ENCODE peak calls at places on chromosomes 6 and 20, in nine cellular contexts. W is bronchial epithelial cell, X is fibroblast of mammary gland, M is colonic mucosa, S is mucosa of descending colon, U is A673, E is HFF-Myc, J is brain microvascular endothelial cell, A is astrocyte of the spinal cord. O is an unnamed sample.

GRCh38 chr6:13251242-13251641 is 77.1 kb downstream of the TBC1D7 start:
- DNase-seq in W (no peak), X (no peak), M (no peak), S (no peak), U (no peak), E (no peak), J (no peak), A (no peak), O (no peak)

GRCh38 chr6:112770341-112770740 is 423.2 kb downstream of the RFPL4B start:
- DNase-seq in W (no peak), X (no peak), M (no peak), S (no peak), U (no peak), E (no peak), J (no peak), A (no peak), O (no peak)

GRCh38 chr6:19472168-19472567 is 365.0 kb upstream of the ID4 start:
- DNase-seq in W (peak; percentile 99), X (peak; percentile 90), M (no peak), S (no peak), U (peak; percentile 21), E (peak; percentile 4), J (peak; percentile 99), A (peak; percentile 96), O (peak; percentile 91)

GRCh38 chr20:49272654-49273053 is 5.2 kb downstream of the ZNFX1 start:
- DNase-seq in W (no peak), X (no peak), M (no peak), S (no peak), U (no peak), E (no peak), J (no peak), A (no peak), O (no peak)

GRCh38 chr6:125300992-125301434 is 754 bp downstream of the HDDC2 start:
- DNase-seq in W (peak; percentile 13), X (peak; percentile 29), M (no peak), S (no peak), U (no peak), E (no peak), J (peak; percentile 34), A (peak; percentile 59), O (peak; percentile 62)

GRCh38 chr6:167550936-167551633 is 226.2 kb downstream of the TTLL2 start:
- DNase-seq in W (no peak), X (no peak), M (peak; percentile 59), S (peak; percentile 67), U (no peak), E (no peak), J (no peak), A (peak; percentile 80), O (no peak)

GRCh38 chr20:20663841-20664240 is 48.6 kb downstream of the RALGAPA2 start:
- DNase-seq in W (peak; percentile 23), X (no peak), M (no peak), S (no peak), U (no peak), E (no peak), J (no peak), A (no peak), O (no peak)

GRCh38 chr6:121393711-121394110 is 41.7 kb upstream of the GJA1 start:
- DNase-seq in W (no peak), X (no peak), M (no peak), S (no peak), U (no peak), E (no peak), J (no peak), A (no peak), O (no peak)

GRCh38 chr6:128487746-128488145 is 32.7 kb downstream of the PTPRK start:
- DNase-seq in W (peak; percentile 80), X (peak; percentile 64), M (no peak), S (no peak), U (no peak), E (no peak), J (peak; percentile 71), A (peak; percentile 77), O (peak; percentile 78)

GRCh38 chr6:73371984-73372383 is 2.3 kb upstream of the OOEP start:
- DNase-seq in W (no peak), X (no peak), M (no peak), S (no peak), U (no peak), E (no peak), J (no peak), A (no peak), O (no peak)

GRCh38 chr6:132731086-132731485 is 17.2 kb upstream of the VNN1 start:
- DNase-seq in W (peak; percentile 45), X (no peak), M (no peak), S (no peak), U (no peak), E (no peak), J (no peak), A (peak; percentile 1), O (no peak)

GRCh38 chr6:130671119-130672104 is 155.8 kb upstream of the SMLR1 start:
- DNase-seq in W (no peak), X (peak; percentile 64), M (no peak), S (no peak), U (no peak), E (no peak), J (no peak), A (no peak), O (no peak)

GRCh38 chr20:8423482-8423881 is 291.4 kb downstream of the PLCB1 start:
- DNase-seq in W (no peak), X (no peak), M (no peak), S (no peak), U (no peak), E (no peak), J (no peak), A (no peak), O (no peak)

GRCh38 chr20:32925481-32926196 is 66.9 kb downstream of the EFCAB8 start:
- DNase-seq in W (no peak), X (no peak), M (no peak), S (no peak), U (no peak), E (no peak), J (no peak), A (no peak), O (no peak)

GRCh38 chr6:28281288-28282064 is at the start of gene PGBD1:
- DNase-seq in W (peak; percentile 41), X (peak; percentile 74), M (peak; percentile 59), S (peak; percentile 79), U (peak; percentile 89), E (no peak), J (peak; percentile 46), A (peak; percentile 78), O (peak; percentile 73)

GRCh38 chr6:105179244-105180065 is at the start of gene POPDC3:
- DNase-seq in W (no peak), X (peak; percentile 52), M (no peak), S (peak; percentile 36), U (peak; percentile 16), E (no peak), J (peak; percentile 31), A (peak; percentile 38), O (peak; percentile 54)

GRCh38 chr6:32803416-32803815 is 13.4 kb downstream of the HLA-DOB start:
- DNase-seq in W (no peak), X (no peak), M (no peak), S (no peak), U (no peak), E (no peak), J (no peak), A (no peak), O (no peak)

GRCh38 chr6:33172307-33173227 is 19.7 kb downstream of the COL11A2 start:
- DNase-seq in W (peak; percentile 29), X (peak; percentile 31), M (no peak), S (no peak), U (peak; percentile 37), E (no peak), J (peak; percentile 11), A (peak; percentile 12), O (peak; percentile 46)

GRCh38 chr6:170000071-170000843 is 248.8 kb downstream of the ERMARD start:
- DNase-seq in W (no peak), X (no peak), M (no peak), S (peak; percentile 6), U (no peak), E (no peak), J (no peak), A (no peak), O (no peak)

GRCh38 chr6:70797625-70798024 is 129.9 kb downstream of the SMAP1 start:
- DNase-seq in W (no peak), X (no peak), M (no peak), S (no peak), U (no peak), E (no peak), J (no peak), A (no peak), O (no peak)

GRCh38 chr20:7596541-7596940 is 343.7 kb downstream of the HAO1 start:
- DNase-seq in W (no peak), X (no peak), M (no peak), S (no peak), U (no peak), E (no peak), J (no peak), A (no peak), O (no peak)

GRCh38 chr20:24066075-24066700 is 77.6 kb upstream of the GGTLC1 start:
- DNase-seq in W (no peak), X (no peak), M (no peak), S (no peak), U (no peak), E (no peak), J (no peak), A (no peak), O (no peak)

GRCh38 chr20:539848-540247 is 3.7 kb downstream of the CSNK2A1 start:
- DNase-seq in W (peak; percentile 63), X (peak; percentile 70), M (peak; percentile 29), S (no peak), U (no peak), E (no peak), J (peak; percentile 77), A (peak; percentile 54), O (peak; percentile 84)
- H3K4me3 ChIP-seq in W (no peak overlapping the region), X (no peak overlapping the region), M (no peak overlapping the region), S (no peak overlapping the region), U (no peak overlapping the region), E (no peak overlapping the region), J (no peak overlapping the region), A (no peak overlapping the region), O (no peak overlapping the region)

GRCh38 chr6:25027221-25027916 is 91.6 kb upstream of the RIPOR2 start:
- DNase-seq in W (no peak), X (no peak), M (peak; percentile 29), S (peak; percentile 60), U (no peak), E (no peak), J (no peak), A (no peak), O (no peak)
- TF ChIP-seq CTCF in W (peak; percentile 33), X (no peak), M (no peak), S (no peak), U (no peak), E (no peak), J (no peak), A (no peak), O (no peak)

GRCh38 chr6:20905377-20905776 is 371.1 kb downstream of the CDKAL1 start:
- DNase-seq in W (no peak), X (no peak), M (no peak), S (no peak), U (no peak), E (no peak), J (no peak), A (no peak), O (no peak)
- H3K4me3 ChIP-seq in W (no peak overlapping the region), X (no peak overlapping the region), M (no peak overlapping the region), S (no peak overlapping the region), U (no peak overlapping the region), E (no peak overlapping the region), J (no peak overlapping the region), A (no peak overlapping the region), O (no peak overlapping the region)

DNA sequence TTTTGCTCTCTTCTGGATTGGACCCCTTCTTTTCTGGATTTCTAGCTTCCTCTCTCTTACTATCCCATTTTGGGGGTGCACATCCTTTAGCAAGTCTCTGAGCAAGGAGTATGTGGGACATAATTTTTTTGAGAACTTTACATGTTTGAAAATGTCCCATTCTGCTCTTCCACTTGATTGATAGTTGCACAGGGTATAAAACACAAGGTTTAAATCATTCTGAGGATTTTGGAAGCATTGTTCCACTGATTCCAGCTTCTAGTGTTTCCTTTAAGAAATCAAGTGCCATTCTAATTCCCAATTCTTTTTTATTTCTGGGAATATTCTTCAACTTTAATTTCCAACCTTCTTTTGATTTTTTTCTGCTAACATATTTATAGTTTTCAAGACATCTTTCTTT is 60.7 kb downstream of the APCDD1L start:
- DNase-seq in W (no peak), X (no peak), M (no peak), S (no peak), U (no peak), E (no peak), J (no peak), A (no peak), O (no peak)
- TF ChIP-seq CTCF in W (no peak), X (no peak), M (no peak), S (no peak), U (no peak), E (no peak), J (no peak), A (no peak), O (no peak)